ENCODE peak calls at places on chromosomes 4 and X, in ten cellular contexts. Z is heart right ventricle; U is CD4-positive, alpha-beta T cell; R is PC-3; I is suprapubic skin; S is astrocyte; J is tibial artery; K is uterus; N is mammary epithelial cell; X is ascending aorta. C is an unnamed sample.

GRCh38 chr4:53273726-53274125 is 92.1 kb downstream of the SCFD2 start:
- DNase-seq in K (no peak), S (peak), X (no peak), Z (no peak), R (no peak), N (peak), U (no peak), I (no peak), J (no peak), C (peak)

GRCh38 chr4:14857475-14857874 is 144.8 kb upstream of the CPEB2 start:
- DNase-seq in Z (no peak), N (no peak), J (no peak), R (no peak), X (no peak), U (no peak), K (no peak), S (no peak), I (no peak), C (no peak)

GRCh38 chr4:87058272-87059073 is 123.7 kb downstream of the AFF1 start:
- DNase-seq in K (no peak), S (no peak), X (no peak), I (no peak), J (no peak), R (peak), Z (no peak), N (peak), U (peak), C (no peak)

GRCh38 chr4:152316969-152317368 is 218.9 kb downstream of the FBXW7 start:
- DNase-seq in K (no peak), U (no peak), R (no peak), J (no peak), Z (no peak), X (no peak), S (peak), I (no peak), N (no peak), C (no peak)

GRCh38 chr4:38371391-38371851 is 292.6 kb upstream of the KLF3 start:
- DNase-seq in U (no peak), Z (no peak), R (peak), X (no peak), I (no peak), K (no peak), N (peak), S (peak), J (no peak), C (peak)

GRCh38 chrX:107894038-107894437 is 68.4 kb downstream of the MID2 start:
- DNase-seq in I (no peak), Z (no peak), X (no peak), R (peak), U (peak), J (no peak), N (peak), K (no peak), S (peak), C (peak)

GRCh38 chrX:38774249-38774648 is 27.0 kb upstream of the MID1IP1 start:
- DNase-seq in N (no peak), J (no peak), R (peak), X (no peak), S (peak), U (no peak), K (no peak), I (no peak), Z (no peak), C (no peak)

GRCh38 chrX:123184199-123184857 is at the start of gene GRIA3:
- DNase-seq in J (peak), N (no peak), I (no peak), R (no peak), X (no peak), Z (no peak), S (peak), K (no peak), U (no peak), C (no peak)

GRCh38 chr4:80811413-80811812 is 219.1 kb upstream of the BMP3 start:
- DNase-seq in X (no peak), S (no peak), U (no peak), N (no peak), K (no peak), I (no peak), J (no peak), R (no peak), Z (no peak), C (no peak)

GRCh38 chrX:40099046-40099968 is 1.5 kb upstream of the BCOR start:
- DNase-seq in S (no peak), K (peak), N (no peak), X (no peak), I (no peak), Z (peak), J (no peak), U (peak), R (no peak), C (no peak)

GRCh38 chrX:72641601-72642000 is 69.0 kb upstream of the HDAC8 start:
- DNase-seq in X (no peak), I (no peak), R (no peak), J (no peak), K (no peak), U (no peak), N (peak), Z (no peak), S (no peak), C (no peak)

GRCh38 chr4:40121515-40121914 is 64.9 kb downstream of the N4BP2 start:
- DNase-seq in R (peak), J (no peak), U (no peak), S (peak), X (no peak), I (no peak), Z (no peak), N (peak), K (no peak), C (peak)

GRCh38 chr4:7111441-7111840 is 43.6 kb upstream of the GRPEL1 start:
- DNase-seq in U (no peak), I (no peak), S (no peak), J (no peak), K (no peak), N (no peak), Z (no peak), X (no peak), R (no peak), C (no peak)

GRCh38 chrX:153388722-153389459 is 12.3 kb downstream of the PNMA6E start:
- DNase-seq in X (no peak), U (no peak), K (no peak), S (no peak), Z (no peak), J (no peak), I (no peak), N (no peak), R (no peak), C (no peak)

GRCh38 chrX:137430984-137431475 is 134.9 kb upstream of the ZIC3 start:
- DNase-seq in U (no peak), Z (no peak), J (no peak), N (no peak), S (no peak), I (no peak), R (no peak), K (no peak), X (no peak), C (no peak)

GRCh38 chrX:41293269-41293668 is 40.7 kb upstream of the DDX3X start:
- DNase-seq in S (no peak), I (no peak), X (no peak), N (no peak), Z (no peak), J (no peak), R (peak), U (no peak), K (no peak), C (no peak)

GRCh38 chrX:153900806-153901752 is 3.4 kb upstream of the AVPR2 start:
- DNase-seq in Z (peak), S (peak), N (peak), J (peak), X (no peak), I (no peak), K (peak), U (peak), R (peak), C (peak)

GRCh38 chr4:94582517-94582916 is 130.8 kb downstream of the PDLIM5 start:
- DNase-seq in J (no peak), S (peak), R (peak), K (no peak), X (no peak), N (peak), U (no peak), Z (no peak), I (no peak), C (no peak)

GRCh38 chrX:64975989-64976672 is at the start of gene ZC4H2:
- DNase-seq in J (peak), K (peak), N (peak), X (peak), S (peak), I (peak), R (peak), U (peak), Z (peak), C (peak)

GRCh38 chrX:154730271-154730883 is 20.5 kb downstream of the GAB3 start:
- DNase-seq in X (no peak), N (no peak), Z (peak), R (peak), U (no peak), S (peak), J (no peak), I (peak), K (peak), C (peak)

GRCh38 chr4:94595880-94596483 is 144.2 kb downstream of the PDLIM5 start:
- DNase-seq in U (no peak), K (no peak), Z (no peak), J (no peak), I (no peak), X (no peak), R (peak), S (peak), N (peak), C (no peak)

GRCh38 chrX:148871422-148872152 is 371.2 kb downstream of the AFF2 start:
- DNase-seq in R (no peak), S (peak), J (no peak), Z (no peak), X (no peak), U (no peak), N (peak), K (no peak), I (no peak), C (peak)

GRCh38 chr4:105895324-105895608 is at the start of gene NPNT:
- DNase-seq in J (no peak), I (no peak), S (no peak), Z (peak), X (no peak), U (no peak), N (no peak), K (no peak), R (peak), C (no peak)

GRCh38 chrX:97401586-97402101 is 517.9 kb downstream of the RPA4 start:
- DNase-seq in R (peak), N (no peak), X (no peak), K (no peak), S (no peak), I (no peak), U (no peak), J (no peak), Z (no peak), C (no peak)

GRCh38 chrX:7068939-7069367 is 78.6 kb upstream of the STS start:
- DNase-seq in N (peak), Z (peak), U (peak), J (no peak), S (no peak), R (no peak), I (no peak), K (no peak), X (no peak), C (peak)

GRCh38 chrX:75547783-75548182 is 24.9 kb upstream of the ZDHHC15 start:
- DNase-seq in J (peak), I (no peak), N (no peak), X (no peak), U (no peak), S (no peak), Z (peak), R (no peak), K (no peak), C (no peak)

GRCh38 chrX:7996414-7996813 is 69.2 kb upstream of the PNPLA4 start:
- DNase-seq in N (peak), Z (no peak), U (peak), J (no peak), X (no peak), I (no peak), K (no peak), R (peak), S (peak), C (peak)

GRCh38 chr4:128768373-128768996 is 41.0 kb upstream of the JADE1 start:
- DNase-seq in R (no peak), U (no peak), J (no peak), I (no peak), Z (no peak), N (no peak), K (no peak), S (peak), X (no peak), C (peak)

GRCh38 chrX:140661657-140662056 is 47.9 kb upstream of the LINC00632 start:
- DNase-seq in S (no peak), K (no peak), U (no peak), R (peak), I (no peak), X (no peak), Z (no peak), N (no peak), J (no peak), C (no peak)

GRCh38 chr4:141132689-141133145 is 552 bp downstream of the RNF150 start:
- DNase-seq in I (peak), U (no peak), X (no peak), N (no peak), J (no peak), Z (peak), S (peak), R (no peak), K (peak), C (peak)

GRCh38 chrX:150525061-150525919 is 43.1 kb upstream of the MTM1 start:
- DNase-seq in K (no peak), X (no peak), S (no peak), Z (peak), U (no peak), I (no peak), J (peak), N (no peak), R (no peak), C (no peak)

GRCh38 chrX:133933316-133933715 is 52.1 kb downstream of the GPC3 start:
- DNase-seq in X (no peak), U (no peak), K (no peak), N (no peak), S (no peak), J (no peak), Z (no peak), R (no peak), I (no peak), C (no peak)

DNA sequence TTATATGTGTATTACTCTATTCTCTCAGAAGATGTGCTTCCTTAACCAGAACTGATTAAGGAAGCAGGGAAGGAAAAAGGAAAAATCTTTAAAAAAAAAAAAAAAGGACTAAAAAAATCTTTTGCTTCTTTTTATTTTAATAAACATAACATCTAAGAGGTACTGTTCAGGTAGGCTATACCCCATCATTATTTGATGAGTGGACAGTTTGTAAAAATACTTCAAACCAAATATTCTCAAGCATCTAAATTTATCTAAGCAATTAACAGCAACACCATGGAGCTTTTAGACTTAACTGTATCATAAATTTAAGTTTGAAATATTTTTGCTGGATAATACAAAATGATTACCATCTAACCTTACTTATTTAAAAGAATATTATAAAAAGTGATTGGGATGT is 168.9 kb downstream of the MAB21L2 start:
- DNase-seq in R (no peak), I (no peak), S (no peak), K (no peak), Z (no peak), U (no peak), J (no peak), X (no peak), N (no peak), C (no peak)
- H3K27ac ChIP-seq in R (no peak), I (no peak), S (no peak), K (no peak), Z (no peak), U (no peak), J (no peak), X (no peak), N (no peak), C (no peak)

DNA sequence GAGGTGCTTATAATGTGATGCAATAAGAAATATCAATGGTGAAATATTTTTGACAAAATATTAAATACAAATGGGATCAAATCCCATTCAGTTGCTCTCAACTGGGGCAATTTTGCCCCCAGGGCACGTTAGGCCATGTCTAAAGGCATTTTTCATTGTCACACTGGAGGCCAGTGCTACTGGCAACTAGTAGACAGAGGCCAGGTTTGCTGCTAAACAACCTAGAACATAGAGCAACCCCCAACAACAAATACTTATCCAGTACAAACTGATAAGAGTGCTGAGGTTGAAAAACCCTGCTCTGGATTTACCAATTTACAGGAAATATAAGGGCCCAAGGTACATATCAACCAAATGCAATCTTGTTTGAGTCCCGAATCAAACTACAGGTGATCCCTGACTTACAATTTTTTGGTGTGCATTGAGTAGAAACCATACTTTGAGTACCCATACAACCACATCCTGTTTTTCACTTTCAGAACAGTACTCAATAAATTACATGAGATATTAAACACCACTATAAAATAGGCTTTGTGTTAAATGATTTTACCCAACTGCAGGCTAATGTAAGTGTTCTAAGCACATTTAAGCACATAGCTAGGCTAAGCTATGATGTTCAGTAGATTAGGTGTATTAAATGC is 237.5 kb downstream of the HNRNPD start:
- DNase-seq in U (no peak), X (no peak), J (no peak), Z (no peak), R (no peak), K (no peak), I (no peak), S (no peak), N (no peak), C (no peak)
- TF ChIP-seq CTCF in U (no peak), X (no peak), J (no peak), Z (no peak), R (no peak), K (no peak), I (no peak), S (no peak), N (no peak), C (no peak)

GRCh38 chr4:5752803-5753184 is 41.8 kb downstream of the EVC start:
- DNase-seq in N (no peak), S (no peak), U (no peak), K (no peak), I (no peak), X (no peak), J (no peak), R (no peak), Z (no peak), C (no peak)
- H3K27ac ChIP-seq in N (no peak), S (peak), U (no peak), K (no peak), I (no peak), X (no peak), J (no peak), R (peak), Z (no peak), C (peak)

DNA sequence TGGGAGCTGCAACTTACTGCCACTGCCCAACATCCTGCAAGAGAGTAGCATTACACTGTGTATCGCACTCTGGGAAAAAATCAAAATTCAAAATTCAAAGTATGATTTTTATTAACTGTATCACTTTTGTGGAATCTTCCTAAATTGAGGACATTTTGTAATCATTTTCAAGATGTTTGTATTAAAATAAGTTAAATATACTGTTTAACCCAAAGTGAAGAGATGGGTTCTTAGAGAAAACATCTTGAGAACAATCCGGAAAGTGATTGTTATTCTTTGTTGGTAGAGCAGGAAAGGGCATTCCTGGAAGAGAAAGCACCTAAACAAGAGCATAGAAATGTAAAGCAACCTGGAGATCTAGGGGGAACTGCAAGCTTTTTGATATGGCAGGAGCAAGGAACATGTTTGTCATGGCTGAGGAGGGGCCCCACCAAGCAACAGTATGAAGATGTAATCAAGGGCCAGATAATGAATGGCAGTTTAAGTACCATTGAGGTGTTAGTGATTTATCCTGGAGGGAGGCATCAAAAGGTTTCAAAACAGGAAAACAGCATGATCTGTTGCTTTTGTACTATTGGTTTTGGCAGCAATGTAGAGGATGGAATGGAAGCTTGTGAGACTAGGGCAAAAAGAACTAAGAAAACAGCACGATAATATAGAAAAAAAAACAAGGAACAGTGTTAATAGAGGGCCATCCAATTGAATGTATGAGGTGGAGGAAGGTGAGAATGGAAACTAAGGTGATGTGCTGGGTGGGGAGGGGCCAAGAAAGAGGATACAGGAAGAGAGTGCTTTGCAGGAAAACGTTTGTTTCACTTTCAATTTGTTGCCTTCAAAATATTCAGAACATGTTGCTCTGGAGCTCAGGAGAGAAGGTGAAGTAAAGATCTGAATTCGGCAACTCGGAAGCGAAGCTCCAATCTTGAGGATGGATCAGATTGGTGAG is 14.2 kb upstream of the SEC24D start:
- DNase-seq in R (peak), S (no peak), K (no peak), J (no peak), U (peak), Z (no peak), X (no peak), I (no peak), N (peak), C (no peak)
- TF ChIP-seq CTCF in R (no peak), S (no peak), K (no peak), J (no peak), U (no peak), Z (no peak), X (no peak), I (no peak), N (no peak), C (no peak)

GRCh38 chr4:8343967-8344331 is 74.4 kb downstream of the HTRA3 start:
- DNase-seq in Z (no peak), X (no peak), N (no peak), S (no peak), J (no peak), U (no peak), K (no peak), R (no peak), I (peak), C (no peak)

GRCh38 chr4:8343051-8343966 is 73.8 kb downstream of the HTRA3 start:
- DNase-seq in J (no peak), S (no peak), I (peak), U (no peak), X (no peak), R (no peak), Z (peak), N (no peak), K (no peak), C (no peak)

GRCh38 chr4:8342651-8343050 is 73.1 kb downstream of the HTRA3 start:
- DNase-seq in R (no peak), I (peak), J (no peak), X (no peak), N (no peak), Z (no peak), U (no peak), S (no peak), K (no peak), C (no peak)

GRCh38 chr4:8340721-8341680 is 71.4 kb downstream of the HTRA3 start:
- DNase-seq in I (peak), N (no peak), U (no peak), J (peak), X (no peak), K (peak), S (no peak), Z (peak), R (no peak), C (no peak)

GRCh38 chr4:8341691-8342090 is 72.1 kb downstream of the HTRA3 start:
- DNase-seq in U (no peak), N (no peak), K (peak), Z (peak), X (no peak), R (no peak), S (no peak), I (no peak), J (no peak), C (no peak)
- H3K27ac ChIP-seq in U (no peak), N (no peak), K (peak), Z (peak), X (no peak), R (no peak), S (no peak), I (peak), J (no peak), C (no peak)

GRCh38 chr4:154928640-154929257 is 147.7 kb downstream of the RBM46 start:
- DNase-seq in Z (no peak), S (peak), J (no peak), I (no peak), U (no peak), X (no peak), R (peak), N (peak), K (no peak), C (peak)
- TF ChIP-seq CTCF in Z (no peak), S (peak), J (no peak), I (no peak), U (no peak), X (no peak), R (peak), N (peak), K (no peak), C (peak)

C was measured in brain microvascular endothelial cell.